ENCODE peak calls at places on chromosomes 13 and 19, in four cellular contexts. One of them, this sample, is unnamed.

GRCh38 chr19:3224346-3225325 is at the start of gene CELF5:
- DNase-seq in psoas muscle: peak
- DNase-seq in foreskin fibroblast: peak
- DNase-seq in cardiac muscle cell: peak
- DNase-seq in this sample: no peak

GRCh38 chr19:6890421-6890913 is 3.1 kb downstream of the ADGRE1 start:
- DNase-seq in psoas muscle: no peak
- DNase-seq in foreskin fibroblast: no peak
- DNase-seq in cardiac muscle cell: no peak
- DNase-seq in this sample: no peak

GRCh38 chr13:41595298-41595697 is 137.9 kb downstream of the RGCC start:
- DNase-seq in psoas muscle: no peak
- DNase-seq in foreskin fibroblast: no peak
- DNase-seq in cardiac muscle cell: no peak
- DNase-seq in this sample: no peak

GRCh38 chr13:110676511-110677204 is 29.3 kb downstream of the CARS2 start:
- DNase-seq in psoas muscle: no peak
- DNase-seq in foreskin fibroblast: no peak
- DNase-seq in cardiac muscle cell: no peak
- DNase-seq in this sample: no peak

GRCh38 chr19:8363803-8364771 is at the start of gene ANGPTL4:
- DNase-seq in psoas muscle: peak
- DNase-seq in foreskin fibroblast: peak
- DNase-seq in cardiac muscle cell: peak
- DNase-seq in this sample: peak

GRCh38 chr13:68257111-68257842 is 1027.1 kb upstream of the PCDH9 start:
- DNase-seq in psoas muscle: no peak
- DNase-seq in foreskin fibroblast: no peak
- DNase-seq in cardiac muscle cell: no peak
- DNase-seq in this sample: peak

GRCh38 chr13:24623141-24623665 is 57.0 kb upstream of the ATP12A start:
- DNase-seq in psoas muscle: no peak
- DNase-seq in foreskin fibroblast: no peak
- DNase-seq in cardiac muscle cell: no peak
- DNase-seq in this sample: no peak

GRCh38 chr13:87259479-87260083 is 411.6 kb upstream of the SLITRK5 start:
- DNase-seq in psoas muscle: no peak
- DNase-seq in foreskin fibroblast: no peak
- DNase-seq in cardiac muscle cell: peak
- DNase-seq in this sample: no peak

GRCh38 chr13:43767351-43767901 is 19.3 kb downstream of the ENOX1 start:
- DNase-seq in psoas muscle: peak
- DNase-seq in foreskin fibroblast: no peak
- DNase-seq in cardiac muscle cell: peak
- DNase-seq in this sample: peak

GRCh38 chr13:112531263-112531794 is 56.6 kb downstream of the TUBGCP3 start:
- DNase-seq in psoas muscle: no peak
- DNase-seq in foreskin fibroblast: no peak
- DNase-seq in cardiac muscle cell: peak
- DNase-seq in this sample: no peak

GRCh38 chr19:32471095-32471494 is 65.5 kb downstream of the DPY19L3 start:
- DNase-seq in psoas muscle: no peak
- DNase-seq in foreskin fibroblast: no peak
- DNase-seq in cardiac muscle cell: no peak
- DNase-seq in this sample: no peak

GRCh38 chr13:110713981-110714797 is 689 bp downstream of the ING1 start:
- DNase-seq in psoas muscle: peak
- DNase-seq in foreskin fibroblast: peak
- DNase-seq in cardiac muscle cell: peak
- DNase-seq in this sample: no peak

GRCh38 chr13:33997574-33997973 is 179.6 kb downstream of the RFC3 start:
- DNase-seq in psoas muscle: no peak
- DNase-seq in foreskin fibroblast: no peak
- DNase-seq in cardiac muscle cell: no peak
- DNase-seq in this sample: no peak

GRCh38 chr13:48001127-48001881 is at the start of gene SUCLA2:
- DNase-seq in psoas muscle: peak
- DNase-seq in foreskin fibroblast: peak
- DNase-seq in cardiac muscle cell: peak
- DNase-seq in this sample: peak

GRCh38 chr19:10189631-10190425 is 4.9 kb downstream of the DNMT1 start:
- DNase-seq in psoas muscle: no peak
- DNase-seq in foreskin fibroblast: no peak
- DNase-seq in cardiac muscle cell: no peak
- DNase-seq in this sample: no peak

GRCh38 chr19:54168174-54168917 is 4.6 kb downstream of the TMC4 start:
- DNase-seq in psoas muscle: peak
- DNase-seq in foreskin fibroblast: peak
- DNase-seq in cardiac muscle cell: peak
- DNase-seq in this sample: no peak

GRCh38 chr13:40102854-40103253 is 447.4 kb downstream of the COG6 start:
- DNase-seq in psoas muscle: no peak
- DNase-seq in foreskin fibroblast: peak
- DNase-seq in cardiac muscle cell: peak
- DNase-seq in this sample: peak

GRCh38 chr13:78875792-78876580 is 217.0 kb upstream of the OBI1 start:
- DNase-seq in psoas muscle: no peak
- DNase-seq in foreskin fibroblast: no peak
- DNase-seq in cardiac muscle cell: no peak
- DNase-seq in this sample: no peak

GRCh38 chr19:39084732-39085080 is 538 bp downstream of the ACP7 start:
- DNase-seq in psoas muscle: no peak
- DNase-seq in foreskin fibroblast: no peak
- DNase-seq in cardiac muscle cell: no peak
- DNase-seq in this sample: no peak

GRCh38 chr13:103200118-103200885 is 134.1 kb upstream of the SLC10A2 start:
- DNase-seq in psoas muscle: no peak
- DNase-seq in foreskin fibroblast: no peak
- DNase-seq in cardiac muscle cell: no peak
- DNase-seq in this sample: no peak
- H3K4me3 ChIP-seq in psoas muscle: no peak
- H3K4me3 ChIP-seq in foreskin fibroblast: no peak
- H3K4me3 ChIP-seq in cardiac muscle cell: no peak
- H3K4me3 ChIP-seq in this sample: no peak

GRCh38 chr19:11480927-11481776 is at the start of gene ELAVL3:
- DNase-seq in psoas muscle: no peak
- DNase-seq in foreskin fibroblast: no peak
- DNase-seq in cardiac muscle cell: no peak
- DNase-seq in this sample: no peak

GRCh38 chr19:11481777-11482383 is 1.0 kb upstream of the ELAVL3 start:
- DNase-seq in psoas muscle: peak
- DNase-seq in foreskin fibroblast: peak
- DNase-seq in cardiac muscle cell: peak
- DNase-seq in this sample: peak

GRCh38 chr19:11479470-11480080 is 1.3 kb downstream of the ELAVL3 start:
- DNase-seq in psoas muscle: no peak
- DNase-seq in foreskin fibroblast: no peak
- DNase-seq in cardiac muscle cell: peak
- DNase-seq in this sample: no peak

GRCh38 chr19:11479090-11479469 is 1.8 kb downstream of the ELAVL3 start:
- DNase-seq in psoas muscle: no peak
- DNase-seq in foreskin fibroblast: no peak
- DNase-seq in cardiac muscle cell: no peak
- DNase-seq in this sample: no peak

DNA sequence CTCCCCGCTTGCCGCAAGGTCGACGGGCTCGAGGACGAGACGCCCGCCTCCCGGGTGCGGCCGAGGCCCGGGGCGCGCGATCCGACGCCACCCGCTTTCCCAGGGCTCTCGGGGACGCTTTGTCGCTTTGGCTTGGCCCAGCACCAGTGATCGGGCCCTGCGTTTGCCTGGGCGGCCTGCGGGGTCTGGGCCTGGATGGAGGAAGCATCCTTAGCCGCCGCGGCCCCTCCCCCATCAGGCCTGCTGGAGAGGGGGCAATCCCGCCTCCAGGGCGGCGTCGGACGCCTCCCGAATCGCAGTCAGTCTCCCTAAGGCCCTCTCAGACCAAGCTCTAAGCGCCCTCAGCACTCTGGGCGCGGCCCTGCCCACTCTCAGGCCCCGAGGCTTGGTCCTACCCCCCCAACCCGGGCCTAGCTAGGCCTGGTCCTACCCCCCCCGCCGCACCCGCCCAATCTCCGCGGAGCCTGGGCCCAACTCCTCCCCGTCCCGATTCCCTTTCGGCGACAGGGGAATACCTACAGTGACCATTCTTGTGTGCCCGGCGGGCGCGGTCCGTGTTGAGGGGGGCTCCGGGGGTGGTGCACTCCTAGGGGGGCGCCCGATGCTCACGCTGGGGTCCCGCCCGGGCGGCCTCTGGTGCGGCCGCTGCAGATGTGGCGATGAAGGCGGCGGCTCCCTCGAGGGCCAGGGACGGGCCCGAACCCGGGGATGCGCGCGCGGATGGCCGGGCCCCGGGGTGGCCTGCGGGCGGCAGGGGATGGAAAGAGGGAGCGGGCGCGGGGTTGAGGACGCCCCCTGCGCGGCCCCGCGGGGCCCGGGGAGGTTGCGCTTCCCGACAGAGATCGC is 542 bp downstream of the ELAVL3 start:
- DNase-seq in psoas muscle: no peak
- DNase-seq in foreskin fibroblast: no peak
- DNase-seq in cardiac muscle cell: no peak
- DNase-seq in this sample: no peak
- H3K4me3 ChIP-seq in psoas muscle: peak
- H3K4me3 ChIP-seq in foreskin fibroblast: no peak
- H3K4me3 ChIP-seq in cardiac muscle cell: no peak
- H3K4me3 ChIP-seq in this sample: no peak

GRCh38 chr13:99985886-99986527 is 4.4 kb downstream of the ZIC2 start:
- DNase-seq in psoas muscle: no peak
- DNase-seq in foreskin fibroblast: no peak
- DNase-seq in cardiac muscle cell: no peak
- DNase-seq in this sample: no peak
- H3K4me3 ChIP-seq in psoas muscle: no peak
- H3K4me3 ChIP-seq in foreskin fibroblast: no peak
- H3K4me3 ChIP-seq in cardiac muscle cell: no peak
- H3K4me3 ChIP-seq in this sample: no peak

GRCh38 chr19:55175117-55175867 is 4.8 kb downstream of the SYT5 start:
- DNase-seq in psoas muscle: no peak
- DNase-seq in foreskin fibroblast: no peak
- DNase-seq in cardiac muscle cell: no peak
- DNase-seq in this sample: no peak

GRCh38 chr19:55178781-55179569 is 1.1 kb downstream of the SYT5 start:
- DNase-seq in psoas muscle: peak
- DNase-seq in foreskin fibroblast: peak
- DNase-seq in cardiac muscle cell: peak
- DNase-seq in this sample: peak

GRCh38 chr19:55176116-55176515 is 4.0 kb downstream of the SYT5 start:
- DNase-seq in psoas muscle: no peak
- DNase-seq in foreskin fibroblast: no peak
- DNase-seq in cardiac muscle cell: no peak
- DNase-seq in this sample: no peak

GRCh38 chr19:55181740-55182139 is 1.7 kb upstream of the SYT5 start:
- DNase-seq in psoas muscle: no peak
- DNase-seq in foreskin fibroblast: no peak
- DNase-seq in cardiac muscle cell: no peak
- DNase-seq in this sample: no peak

DNA sequence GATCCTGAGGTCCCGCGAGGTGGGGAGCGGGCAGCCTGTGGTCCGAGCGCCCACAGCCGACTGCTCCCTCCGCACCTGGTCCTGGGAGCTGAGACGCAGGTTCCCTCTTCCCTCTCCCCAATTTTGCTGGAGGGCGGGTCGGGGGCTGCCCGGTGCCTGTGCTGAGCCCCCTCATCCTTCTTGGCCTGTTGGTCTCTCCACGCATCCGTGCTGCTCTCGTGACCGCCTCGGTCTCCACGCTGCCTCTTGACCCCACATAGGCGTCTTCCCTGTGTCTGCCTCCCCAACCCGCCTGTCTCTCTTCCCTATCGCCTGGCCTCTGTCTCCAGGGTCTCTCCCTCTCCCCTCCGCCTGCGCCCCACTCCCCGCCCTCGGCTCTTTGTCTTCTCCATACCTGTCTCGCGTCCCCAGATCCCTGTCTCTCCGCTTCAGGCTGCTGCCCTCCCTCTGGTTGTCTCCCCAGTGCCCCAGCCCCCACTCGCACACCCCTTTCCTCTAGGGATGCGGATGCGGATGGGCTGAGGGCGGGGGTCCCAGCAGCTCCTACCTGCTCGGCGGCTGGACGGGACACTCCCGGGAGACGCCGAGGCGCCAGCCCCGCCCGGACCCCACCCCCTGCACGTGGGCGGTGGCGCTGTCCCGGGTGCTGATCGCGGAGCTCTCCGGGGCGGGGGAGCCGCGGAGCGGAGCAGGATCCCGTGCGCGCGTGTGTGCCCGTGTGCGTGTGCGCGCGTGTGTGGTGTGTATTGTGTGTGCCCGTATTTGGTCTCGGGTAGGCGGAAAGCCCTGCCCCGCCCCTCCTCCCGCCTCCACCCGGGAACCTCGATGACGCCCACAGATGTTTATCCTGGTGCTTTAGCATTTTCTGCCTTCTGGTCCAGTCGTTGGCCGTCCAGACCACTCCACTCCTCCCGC is at the start of gene SYT5:
- DNase-seq in psoas muscle: no peak
- DNase-seq in foreskin fibroblast: no peak
- DNase-seq in cardiac muscle cell: peak
- DNase-seq in this sample: no peak
- H3K4me3 ChIP-seq in psoas muscle: peak
- H3K4me3 ChIP-seq in foreskin fibroblast: peak
- H3K4me3 ChIP-seq in cardiac muscle cell: peak
- H3K4me3 ChIP-seq in this sample: peak

GRCh38 chr19:1168877-1169791 is 4.9 kb downstream of the SBNO2 start:
- DNase-seq in psoas muscle: peak
- DNase-seq in foreskin fibroblast: peak
- DNase-seq in cardiac muscle cell: peak
- DNase-seq in this sample: no peak

GRCh38 chr19:1172353-1173159 is 1.5 kb downstream of the SBNO2 start:
- DNase-seq in psoas muscle: peak
- DNase-seq in foreskin fibroblast: peak
- DNase-seq in cardiac muscle cell: peak
- DNase-seq in this sample: no peak

GRCh38 chr19:1169921-1170885 is 3.9 kb downstream of the SBNO2 start:
- DNase-seq in psoas muscle: peak
- DNase-seq in foreskin fibroblast: no peak
- DNase-seq in cardiac muscle cell: peak
- DNase-seq in this sample: peak

GRCh38 chr19:1171755-1172352 is 2.2 kb downstream of the SBNO2 start:
- DNase-seq in psoas muscle: no peak
- DNase-seq in foreskin fibroblast: no peak
- DNase-seq in cardiac muscle cell: no peak
- DNase-seq in this sample: no peak

GRCh38 chr19:1170938-1171754 is 2.9 kb downstream of the SBNO2 start:
- DNase-seq in psoas muscle: no peak
- DNase-seq in foreskin fibroblast: no peak
- DNase-seq in cardiac muscle cell: no peak
- DNase-seq in this sample: no peak
- H3K4me3 ChIP-seq in psoas muscle: peak
- H3K4me3 ChIP-seq in foreskin fibroblast: peak
- H3K4me3 ChIP-seq in cardiac muscle cell: no peak
- H3K4me3 ChIP-seq in this sample: peak

This sample was measured in skeletal muscle cell.